ENCODE peak calls at places on chromosomes 11 and 22, in seven cellular contexts. F is foreskin fibroblast, P is endothelial cell of umbilical vein, J is brain microvascular endothelial cell, I is astrocyte of the spinal cord, T is AG09309, G is H1. K is an unnamed sample.

GRCh38 chr11:35629914-35630313 is 11.7 kb downstream of the FJX1 start:
- DNase-seq in F (peak), P (peak), J (peak), I (peak), T (peak), G (no peak), K (peak)

GRCh38 chr11:94784884-94785283 is 16.7 kb downstream of the AMOTL1 start:
- DNase-seq in F (no peak), P (no peak), J (no peak), I (no peak), T (no peak), G (no peak), K (no peak)

GRCh38 chr11:102456381-102456780 is 3.8 kb upstream of the TMEM123 start:
- DNase-seq in F (no peak), P (no peak), J (no peak), I (no peak), T (no peak), G (no peak), K (peak)

GRCh38 chr22:19629720-19630419 is 84.4 kb upstream of the SEPTIN5 start:
- DNase-seq in F (peak), P (peak), J (peak), I (peak), T (peak), G (peak), K (peak)

GRCh38 chr11:125275905-125276634 is 111.5 kb downstream of the PKNOX2 start:
- DNase-seq in F (no peak), P (peak), J (no peak), I (peak), T (no peak), G (no peak), K (peak)

GRCh38 chr11:116814502-116814901 is 8.6 kb downstream of the APOA4 start:
- DNase-seq in F (no peak), P (no peak), J (no peak), I (no peak), T (no peak), G (no peak), K (no peak)

GRCh38 chr11:114075891-114076441 is 16.5 kb downstream of the ZBTB16 start:
- DNase-seq in F (peak), P (peak), J (peak), I (peak), T (no peak), G (no peak), K (peak)

GRCh38 chr11:103594283-103594682 is 442.2 kb upstream of the DDI1 start:
- DNase-seq in F (no peak), P (no peak), J (no peak), I (no peak), T (no peak), G (no peak), K (no peak)

GRCh38 chr11:62604460-62605130 is 2.9 kb upstream of the MTA2 start:
- DNase-seq in F (no peak), P (no peak), J (no peak), I (no peak), T (no peak), G (no peak), K (peak)

GRCh38 chr11:13826505-13827278 is 135.8 kb upstream of the SPON1 start:
- DNase-seq in F (peak), P (no peak), J (no peak), I (no peak), T (no peak), G (no peak), K (no peak)

GRCh38 chr11:83438438-83438837 is 152.3 kb upstream of the CCDC90B start:
- DNase-seq in F (no peak), P (no peak), J (no peak), I (no peak), T (no peak), G (no peak), K (no peak)

GRCh38 chr11:37786214-37786755 is 1188.2 kb upstream of the RAG2 start:
- DNase-seq in F (peak), P (peak), J (peak), I (peak), T (no peak), G (no peak), K (peak)

GRCh38 chr11:130214861-130215530 is 55.4 kb downstream of the ST14 start:
- DNase-seq in F (no peak), P (no peak), J (no peak), I (no peak), T (no peak), G (no peak), K (no peak)

GRCh38 chr11:100687032-100687629 is at the start of gene ARHGAP42:
- DNase-seq in F (peak), P (peak), J (peak), I (peak), T (no peak), G (peak), K (peak)

GRCh38 chr11:129881570-129882170 is 13.7 kb downstream of the NFRKB start:
- DNase-seq in F (peak), P (peak), J (peak), I (peak), T (no peak), G (no peak), K (peak)

GRCh38 chr11:15629690-15630321 is 515.1 kb downstream of the INSC start:
- DNase-seq in F (no peak), P (no peak), J (peak), I (no peak), T (no peak), G (no peak), K (peak)
- TF ChIP-seq CTCF in F (no peak), P (no peak), J (peak), I (peak), T (no peak), G (peak), K (peak)

DNA sequence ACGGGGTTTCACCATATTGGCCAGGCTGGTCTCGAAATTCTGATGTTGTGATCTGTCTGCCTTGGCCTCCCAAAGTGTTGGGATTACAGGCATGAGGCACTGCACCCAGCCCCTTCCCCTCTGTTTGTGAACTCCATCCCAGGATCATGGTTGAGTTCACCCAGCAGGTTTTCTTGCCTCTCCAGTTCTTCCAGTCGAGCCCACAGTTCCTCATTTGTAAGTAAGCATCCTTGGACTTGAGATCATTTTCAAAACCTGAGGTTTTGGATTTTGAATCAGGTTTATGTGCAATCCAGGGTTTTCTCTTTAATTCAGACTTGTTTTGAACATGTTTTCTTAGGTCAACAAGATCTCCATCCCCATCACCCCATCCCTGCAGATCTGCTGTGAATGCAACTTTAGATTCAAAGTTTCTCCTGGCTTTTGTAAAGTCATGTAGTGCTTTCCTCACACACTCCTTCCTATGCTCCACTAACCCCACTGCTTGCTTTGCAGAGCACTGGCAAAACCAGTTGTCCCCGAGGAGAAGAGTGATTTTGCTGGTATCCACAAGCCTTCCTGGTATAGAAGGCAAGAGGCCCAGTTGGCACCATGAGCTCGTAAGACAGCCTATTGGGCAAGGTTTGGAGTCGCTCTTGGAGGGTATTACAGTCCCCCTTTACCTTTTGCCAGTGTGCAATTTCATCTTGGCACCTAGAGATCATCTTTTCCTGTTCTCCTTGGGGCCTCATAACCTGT is 14.7 kb upstream of the VPREB1 start:
- DNase-seq in F (no peak), P (no peak), J (no peak), I (no peak), T (no peak), G (no peak), K (no peak)
- H3K4me3 ChIP-seq in F (no peak), P (no peak), J (no peak), I (no peak), T (no peak), G (no peak), K (no peak)

GRCh38 chr22:38246692-38247091 is 26.1 kb downstream of the TMEM184B start:
- DNase-seq in F (no peak), P (no peak), J (no peak), I (no peak), T (no peak), G (no peak), K (no peak)
- TF ChIP-seq CTCF in F (no peak), P (no peak), J (no peak), I (no peak), T (no peak), G (no peak), K (no peak)

GRCh38 chr11:9280655-9281301 is 15.6 kb upstream of the DENND5A start:
- DNase-seq in F (no peak), P (peak), J (peak), I (peak), T (no peak), G (no peak), K (peak)
- H3K4me3 ChIP-seq in F (no peak), P (no peak), J (no peak), I (no peak), T (no peak), G (no peak), K (no peak)

GRCh38 chr11:133041165-133041564 is 491.1 kb downstream of the OPCML start:
- DNase-seq in F (no peak), P (no peak), J (no peak), I (no peak), T (no peak), G (no peak), K (no peak)
- TF ChIP-seq CTCF in F (no peak), P (no peak), J (peak), I (no peak), T (no peak), G (peak), K (no peak)

GRCh38 chr11:6472934-6473333 is 807 bp downstream of the TRIM3 start:
- DNase-seq in F (no peak), P (no peak), J (no peak), I (no peak), T (no peak), G (no peak), K (no peak)
- H3K4me3 ChIP-seq in F (peak), P (no peak), J (peak), I (peak), T (peak), G (peak), K (peak)

DNA sequence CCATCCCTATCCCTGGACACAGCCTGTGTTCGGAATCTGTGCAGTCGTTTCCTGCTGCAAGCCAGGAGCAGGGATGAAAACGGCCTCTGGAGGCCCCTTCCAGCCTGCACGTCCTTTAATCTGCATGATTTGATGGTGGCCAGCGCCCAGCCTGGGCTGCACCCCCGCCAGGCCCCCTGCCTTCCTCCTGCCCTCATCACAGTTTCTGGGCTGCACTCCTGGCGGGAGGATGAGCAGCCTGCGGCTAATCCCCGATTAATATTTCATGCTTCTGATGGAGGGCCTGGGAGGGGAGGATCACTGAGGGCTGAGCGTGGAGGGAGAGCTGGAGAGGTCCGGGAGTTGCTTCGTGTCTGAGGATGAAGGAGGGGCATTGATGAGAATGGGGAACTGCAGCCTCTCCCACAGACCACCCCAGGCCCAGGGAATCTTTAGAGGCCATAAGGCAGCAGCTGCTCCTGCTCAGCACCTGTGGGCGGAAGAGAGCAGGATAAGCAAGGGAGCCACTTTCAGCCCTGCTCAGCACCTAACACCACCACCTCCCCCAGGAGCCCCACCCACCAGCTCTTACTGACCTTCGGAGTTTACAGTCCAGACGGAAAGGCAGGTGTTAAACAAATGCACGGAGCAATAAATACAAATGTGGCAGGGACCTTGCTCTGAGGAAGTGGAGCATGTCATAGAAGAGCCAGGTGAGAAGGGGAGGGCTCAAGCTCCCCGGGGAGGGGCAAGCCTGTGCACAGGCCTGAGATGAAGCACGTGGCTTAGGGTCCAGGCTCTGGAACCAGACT is 135.0 kb upstream of the NECTIN1 start:
- DNase-seq in F (no peak), P (no peak), J (no peak), I (no peak), T (no peak), G (no peak), K (no peak)
- TF ChIP-seq CTCF in F (no peak), P (no peak), J (no peak), I (no peak), T (no peak), G (peak), K (no peak)

DNA sequence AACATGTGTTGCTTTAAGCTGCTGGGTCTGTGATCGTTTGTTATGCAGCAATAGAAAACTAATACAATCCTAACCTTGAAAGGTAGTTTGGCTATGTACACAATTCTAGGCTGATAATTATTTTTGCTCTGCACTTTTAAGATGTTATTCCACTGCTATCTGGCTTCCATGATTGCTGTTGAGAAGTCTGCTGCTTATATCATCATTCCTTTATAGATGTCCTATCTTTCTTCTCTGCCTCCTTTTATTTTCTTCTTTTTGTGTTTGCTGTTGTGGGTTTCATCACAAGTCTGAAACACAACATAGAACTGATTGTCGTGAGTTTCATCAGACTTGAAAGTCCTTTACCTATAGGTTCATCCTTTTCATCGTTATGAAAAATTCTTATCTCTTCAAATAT is 24.1 kb downstream of the FXYD6 start:
- DNase-seq in F (no peak), P (no peak), J (no peak), I (no peak), T (no peak), G (no peak), K (no peak)
- H3K4me3 ChIP-seq in F (no peak), P (no peak), J (no peak), I (no peak), T (no peak), G (no peak), K (no peak)